ENCODE peak calls at places on chromosomes 3 and 15, in four cellular contexts. R is fibroblast of lung, A is astrocyte, W is HepG2. L is an unnamed sample.
A peak's percentile ranks its signal among the peaks of the same experiment; 100 is the strongest.

GRCh38 chr15:99361541-99362185 is 110.4 kb downstream of the LRRC28 start:
- DNase-seq in R (no peak), A (no peak), W (no peak), L (peak; percentile 75)

GRCh38 chr15:34241376-34242350 is 16.8 kb downstream of the EMC4 start:
- DNase-seq in R (peak; percentile 37), A (peak; percentile 23), W (peak; percentile 34), L (peak; percentile 76)

GRCh38 chr3:128280466-128281455 is 127.5 kb downstream of the EEFSEC start:
- DNase-seq in R (no peak), A (no peak), W (no peak), L (no peak)

GRCh38 chr3:125585595-125586223 is 9.6 kb downstream of the OSBPL11 start:
- DNase-seq in R (peak; percentile 57), A (peak; percentile 43), W (peak; percentile 56), L (peak; percentile 77)

GRCh38 chr3:23612296-23612891 is 193.4 kb upstream of the UBE2E1 start:
- DNase-seq in R (peak; percentile 61), A (peak; percentile 42), W (no peak), L (peak; percentile 17)

GRCh38 chr3:32983124-32983523 is 31.7 kb downstream of the CCR4 start:
- DNase-seq in R (no peak), A (no peak), W (no peak), L (no peak)

GRCh38 chr3:81339040-81339845 is 422.2 kb downstream of the GBE1 start:
- DNase-seq in R (peak; percentile 35), A (peak; percentile 15), W (peak; percentile 12), L (peak; percentile 70)

GRCh38 chr3:197734667-197735318 is 1.9 kb downstream of the RUBCN start:
- DNase-seq in R (no peak), A (no peak), W (no peak), L (peak; percentile 97)

GRCh38 chr3:99896482-99896881 is 78.8 kb downstream of the CMSS1 start:
- DNase-seq in R (no peak), A (no peak), W (no peak), L (no peak)

GRCh38 chr15:41115652-41116115 is 396 bp downstream of the INO80 start:
- DNase-seq in R (peak; percentile 59), A (peak; percentile 29), W (peak; percentile 50), L (peak; percentile 91)

GRCh38 chr3:69204315-69204957 is 82.0 kb upstream of the LMOD3 start:
- DNase-seq in R (peak; percentile 24), A (no peak), W (peak; percentile 19), L (no peak)

GRCh38 chr15:64763021-64763420 is 12.4 kb downstream of the RBPMS2 start:
- DNase-seq in R (no peak), A (no peak), W (no peak), L (no peak)

GRCh38 chr3:41362638-41363559 is 163.6 kb downstream of the CTNNB1 start:
- DNase-seq in R (no peak), A (no peak), W (peak; percentile 18), L (no peak)

GRCh38 chr15:95503640-95504225 is 826.8 kb upstream of the NR2F2 start:
- DNase-seq in R (no peak), A (no peak), W (no peak), L (no peak)

GRCh38 chr15:65318870-65319356 is 14.4 kb downstream of the RNU5B-1 start:
- DNase-seq in R (peak; percentile 58), A (peak; percentile 29), W (peak; percentile 68), L (peak; percentile 92)

GRCh38 chr3:138340511-138340910 is 7.9 kb upstream of the MRAS start:
- DNase-seq in R (no peak), A (no peak), W (no peak), L (no peak)

GRCh38 chr15:63212050-63212973 is 22.9 kb downstream of the RAB8B start:
- DNase-seq in R (peak; percentile 74), A (peak; percentile 71), W (peak; percentile 39), L (no peak)

GRCh38 chr3:188950832-188951489 is 220.8 kb upstream of the TPRG1 start:
- DNase-seq in R (peak; percentile 98), A (peak; percentile 98), W (peak; percentile 60), L (no peak)

GRCh38 chr3:106610362-106610997 is 741.7 kb upstream of the CBLB start:
- DNase-seq in R (peak; percentile 62), A (peak; percentile 47), W (no peak), L (no peak)

GRCh38 chr3:66625464-66626216 is 124.8 kb upstream of the LRIG1 start:
- DNase-seq in R (no peak), A (no peak), W (no peak), L (no peak)

GRCh38 chr3:180594631-180595348 is 7.2 kb upstream of the TTC14 start:
- DNase-seq in R (peak; percentile 47), A (peak; percentile 20), W (peak; percentile 13), L (peak; percentile 74)

GRCh38 chr15:60496853-60497252 is 17.9 kb upstream of the ICE2 start:
- DNase-seq in R (no peak), A (no peak), W (no peak), L (no peak)

GRCh38 chr3:196135693-196136639 is 54.1 kb upstream of the TFRC start:
- DNase-seq in R (no peak), A (no peak), W (no peak), L (no peak)

GRCh38 chr3:135905058-135905724 is 60.3 kb upstream of the PPP2R3A start:
- DNase-seq in R (peak; percentile 23), A (no peak), W (no peak), L (no peak)

GRCh38 chr3:38247366-38248035 is 18.1 kb upstream of the SLC22A13 start:
- DNase-seq in R (peak; percentile 94), A (peak; percentile 90), W (peak; percentile 6), L (no peak)

GRCh38 chr3:39189648-39190269 is 2.6 kb downstream of the XIRP1 start:
- DNase-seq in R (peak; percentile 42), A (peak; percentile 36), W (peak; percentile 52), L (peak; percentile 82)

GRCh38 chr3:129184396-129184656 is 630 bp upstream of the CNBP start:
- DNase-seq in R (peak; percentile 21), A (no peak), W (peak; percentile 47), L (peak; percentile 64)

GRCh38 chr3:167882057-167882667 is 146.6 kb downstream of the SERPINI1 start:
- DNase-seq in R (peak; percentile 51), A (peak; percentile 35), W (peak; percentile 30), L (peak; percentile 73)

DNA sequence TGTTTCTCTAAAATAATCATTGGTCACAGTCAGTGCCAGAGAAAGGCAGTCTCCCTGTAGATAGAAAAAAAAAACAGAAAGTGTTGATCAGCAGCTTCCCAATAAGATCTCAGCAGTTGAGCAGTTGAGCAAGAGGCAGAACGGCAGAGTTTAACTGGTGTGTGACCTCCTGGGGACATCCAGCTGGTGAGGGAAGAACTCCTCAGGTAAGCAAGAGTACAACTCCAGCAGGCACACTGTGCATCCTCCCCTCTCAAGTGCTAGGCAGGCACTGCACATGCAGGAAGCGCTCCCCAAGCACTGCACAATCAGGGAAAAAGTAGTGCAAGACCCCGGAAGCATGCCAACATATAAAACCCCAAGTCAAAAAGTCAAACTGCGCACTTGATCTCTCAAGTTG is 1287.2 kb downstream of the NSUN3 start:
- DNase-seq in R (no peak), A (no peak), W (no peak), L (no peak)
- H3K4me2 ChIP-seq in R (no peak overlapping the region), A (no peak overlapping the region), W (no peak overlapping the region), L (no peak overlapping the region)

GRCh38 chr3:42914771-42915515 is 9.0 kb downstream of the ZNF662 start:
- DNase-seq in R (no peak), A (no peak), W (peak; percentile 92), L (no peak)
- H3K4me3 ChIP-seq in R (no peak overlapping the region), A (no peak overlapping the region), W (no peak overlapping the region), L (no peak overlapping the region)

DNA sequence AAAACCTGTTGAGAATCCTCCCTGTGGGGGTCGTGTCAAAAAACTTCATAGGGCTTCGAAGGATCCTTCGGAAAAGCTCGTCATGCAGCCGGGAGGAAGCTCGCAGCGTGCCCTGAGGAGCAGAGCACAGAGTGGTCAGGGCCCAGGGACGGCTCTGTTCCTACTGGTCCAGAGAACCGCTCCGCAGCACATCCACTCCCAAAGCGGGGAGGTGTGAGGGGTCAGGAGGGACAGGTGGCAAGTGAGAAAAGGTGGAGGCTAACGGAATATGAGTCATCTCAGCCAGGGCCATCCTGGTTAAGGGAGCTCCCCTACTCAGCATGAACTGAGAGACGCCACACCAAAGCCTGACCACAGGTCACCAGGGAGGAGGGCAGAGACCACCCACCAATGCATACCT is 66.2 kb downstream of the ABCC5 start:
- DNase-seq in R (no peak), A (no peak), W (no peak), L (no peak)
- H3K36me3 ChIP-seq in R (peaks cover 4% of the 10 kb centered on the region), A (peaks cover 15% of the 10 kb centered on the region), W (peaks cover 5% of the 10 kb centered on the region), L (peaks cover 11% of the 10 kb centered on the region)

DNA sequence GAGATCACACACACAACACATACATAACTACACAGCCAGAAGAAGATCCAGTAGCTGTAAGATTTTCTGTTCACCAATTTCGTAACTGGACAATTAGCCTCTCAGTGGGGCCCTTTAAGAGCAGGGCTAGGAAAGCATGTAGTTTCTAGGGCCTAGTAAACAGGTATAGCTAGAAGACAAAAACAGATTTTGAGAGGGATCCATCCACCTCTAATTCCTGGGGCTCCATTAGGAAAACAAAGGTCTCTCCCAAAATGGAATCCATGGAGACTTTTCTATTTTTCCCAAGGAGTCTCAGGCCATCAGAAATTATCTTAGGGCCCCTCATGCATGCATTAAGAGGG is 10.5 kb downstream of the KIF15 start:
- DNase-seq in R (no peak), A (no peak), W (no peak), L (no peak)
- H3K4me2 ChIP-seq in R (no peak overlapping the region), A (no peak overlapping the region), W (no peak overlapping the region), L (no peak overlapping the region)

GRCh38 chr15:31362121-31362520 is 35.5 kb downstream of the KLF13 start:
- DNase-seq in R (no peak), A (no peak), W (no peak), L (no peak)

GRCh38 chr15:31361764-31362120 is 35.1 kb downstream of the KLF13 start:
- DNase-seq in R (no peak), A (no peak), W (no peak), L (no peak)

GRCh38 chr15:31359722-31360111 is 33.1 kb downstream of the KLF13 start:
- DNase-seq in R (no peak), A (no peak), W (no peak), L (no peak)

GRCh38 chr15:31360158-31360561 is 33.5 kb downstream of the KLF13 start:
- DNase-seq in R (no peak), A (no peak), W (no peak), L (no peak)

GRCh38 chr15:31360843-31361763 is 34.5 kb downstream of the KLF13 start:
- DNase-seq in R (no peak), A (no peak), W (no peak), L (peak; percentile 92)
- H3K4me3 ChIP-seq in R (no peak overlapping the region), A (no peak overlapping the region), W (no peak overlapping the region), L (peak overlapping the region; percentile 39)

GRCh38 chr3:44398853-44399252 is 60.3 kb downstream of the TCAIM start:
- DNase-seq in R (no peak), A (no peak), W (no peak), L (no peak)
- H3K36me3 ChIP-seq in R (no peaks in the 10 kb centered on the region), A (no peaks in the 10 kb centered on the region), W (peaks cover 1% of the 10 kb centered on the region), L (no peaks in the 10 kb centered on the region)

GRCh38 chr15:70094690-70095311 is 2.9 kb downstream of the TLE3 start:
- DNase-seq in R (no peak), A (no peak), W (peak; percentile 47), L (no peak)

GRCh38 chr15:70093481-70094309 is 4.0 kb downstream of the TLE3 start:
- DNase-seq in R (peak; percentile 44), A (no peak), W (no peak), L (no peak)

GRCh38 chr15:70091649-70092461 is 5.9 kb downstream of the TLE3 start:
- DNase-seq in R (peak; percentile 73), A (peak; percentile 71), W (peak; percentile 60), L (no peak)

GRCh38 chr15:70092462-70092850 is 5.3 kb downstream of the TLE3 start:
- DNase-seq in R (peak; percentile 32), A (no peak), W (no peak), L (no peak)

GRCh38 chr15:70093070-70093469 is 4.6 kb downstream of the TLE3 start:
- DNase-seq in R (no peak), A (no peak), W (peak; percentile 23), L (no peak)
- H3K4me2 ChIP-seq in R (peak overlapping the region; percentile 42), A (peak overlapping the region; percentile 98), W (peak overlapping the region; percentile 96), L (no peak overlapping the region)